ENCODE peak calls at places on chromosome 13, in seven cellular contexts. D is foreskin fibroblast; B is GM12864; R is NCI-H460; I is activated CD4-positive, alpha-beta T cell treated with anti-CD3 and anti-CD28 coated beads, Interleukin-2, amount 10 ng/mL, durations not matched to agents 7 days and 5 days; A is tibial artery; P is stimulated activated CD4-positive, alpha-beta T cell treated with anti-CD3 and anti-CD28 coated beads, Interleukin-2, amount 100 ng/mL, for 4 hours. F is an unnamed sample.

GRCh38 chr13:97030705-97031452 is 36.6 kb upstream of the OXGR1 start:
- DNase-seq in D (peak; percentile 67), B (no peak), R (peak; percentile 14), I (no peak), A (no peak), P (no peak), F (peak; percentile 76)

GRCh38 chr13:79581870-79582315 is 100.9 kb downstream of the NDFIP2 start:
- DNase-seq in D (peak; percentile 76), B (no peak), R (no peak), I (no peak), A (no peak), P (no peak), F (no peak)

GRCh38 chr13:104491951-104492350 is 1425.7 kb upstream of the SLC10A2 start:
- DNase-seq in D (no peak), B (no peak), R (no peak), I (no peak), A (no peak), P (no peak), F (no peak)

GRCh38 chr13:106701810-106702341 is 133.9 kb upstream of the ARGLU1 start:
- DNase-seq in D (no peak), B (no peak), R (no peak), I (no peak), A (no peak), P (no peak), F (no peak)

GRCh38 chr13:42333613-42334328 is 61.8 kb downstream of the AKAP11 start:
- DNase-seq in D (peak; percentile 42), B (peak; percentile 55), R (peak; percentile 41), I (no peak), A (no peak), P (no peak), F (peak; percentile 34)

GRCh38 chr13:79481685-79482052 is 714 bp downstream of the NDFIP2 start:
- DNase-seq in D (no peak), B (no peak), R (no peak), I (no peak), A (no peak), P (peak; percentile 85), F (no peak)

GRCh38 chr13:113645329-113645728 is 12.7 kb downstream of the ATP4B start:
- DNase-seq in D (no peak), B (no peak), R (no peak), I (no peak), A (peak; percentile 4), P (no peak), F (no peak)

GRCh38 chr13:25732146-25732865 is 319.5 kb downstream of the SHISA2 start:
- DNase-seq in D (peak; percentile 62), B (no peak), R (no peak), I (no peak), A (no peak), P (no peak), F (no peak)

GRCh38 chr13:83943530-83944279 is 61.4 kb upstream of the SLITRK1 start:
- DNase-seq in D (no peak), B (no peak), R (peak; percentile 11), I (no peak), A (no peak), P (no peak), F (no peak)

GRCh38 chr13:110648155-110648819 is 32.9 kb downstream of the NAXD start:
- DNase-seq in D (peak; percentile 63), B (no peak), R (no peak), I (no peak), A (no peak), P (no peak), F (no peak)

GRCh38 chr13:83621765-83622421 is 260.4 kb downstream of the SLITRK1 start:
- DNase-seq in D (no peak), B (no peak), R (no peak), I (no peak), A (no peak), P (no peak), F (no peak)

GRCh38 chr13:109647699-109648098 is 138.7 kb downstream of the IRS2 start:
- DNase-seq in D (no peak), B (no peak), R (no peak), I (no peak), A (no peak), P (no peak), F (no peak)

GRCh38 chr13:41603917-41604316 is 146.6 kb downstream of the RGCC start:
- DNase-seq in D (peak; percentile 82), B (no peak), R (peak; percentile 35), I (no peak), A (no peak), P (no peak), F (peak; percentile 8)

GRCh38 chr13:96089749-96090239 is at the start of gene HS6ST3:
- DNase-seq in D (peak; percentile 39), B (no peak), R (no peak), I (no peak), A (peak; percentile 72), P (no peak), F (no peak)

GRCh38 chr13:45623516-45624090 is 8.1 kb upstream of the ERICH6B start:
- DNase-seq in D (peak; percentile 48), B (peak; percentile 13), R (peak; percentile 26), I (peak; percentile 20), A (no peak), P (no peak), F (peak; percentile 67)

GRCh38 chr13:73715114-73715909 is 418.9 kb downstream of the KLF12 start:
- DNase-seq in D (no peak), B (peak; percentile 25), R (no peak), I (peak; percentile 78), A (no peak), P (peak; percentile 48), F (no peak)

GRCh38 chr13:34931572-34931971 is 10.5 kb upstream of the NBEA start:
- DNase-seq in D (peak; percentile 35), B (no peak), R (peak; percentile 30), I (no peak), A (no peak), P (no peak), F (no peak)

GRCh38 chr13:23673867-23674605 is 103.8 kb downstream of the TNFRSF19 start:
- DNase-seq in D (peak; percentile 43), B (no peak), R (peak; percentile 71), I (no peak), A (no peak), P (no peak), F (no peak)

GRCh38 chr13:106095919-106096318 is 439.5 kb downstream of the EFNB2 start:
- DNase-seq in D (no peak), B (no peak), R (no peak), I (no peak), A (no peak), P (no peak), F (no peak)

GRCh38 chr13:43153436-43154082 is 130.2 kb downstream of the DNAJC15 start:
- DNase-seq in D (peak; percentile 91), B (no peak), R (peak; percentile 86), I (no peak), A (no peak), P (no peak), F (peak; percentile 68)

GRCh38 chr13:30346159-30346788 is 38.9 kb upstream of the KATNAL1 start:
- DNase-seq in D (no peak), B (peak; percentile 66), R (no peak), I (peak; percentile 85), A (no peak), P (peak; percentile 13), F (no peak)

GRCh38 chr13:42330991-42331390 is 59.0 kb downstream of the AKAP11 start:
- DNase-seq in D (peak; percentile 70), B (no peak), R (peak; percentile 23), I (no peak), A (no peak), P (no peak), F (no peak)